ENCODE peak calls at places on chromosomes 11 and 22, in eight cellular contexts. One of them, this sample, is unnamed.

GRCh38 chr22:24841261-24841660 is 35.2 kb downstream of the SGSM1 start:
- DNase-seq in chondrocyte: no peak
- DNase-seq in fibroblast of lung: no peak
- DNase-seq in DMS53: peak; percentile 13
- DNase-seq in fibroblast of mammary gland: no peak
- DNase-seq in stimulated activated CD8-positive, alpha-beta memory T cell treated with anti-CD3 and anti-CD28 coated beads, Interleukin-12 subunit alpha, Interleukin-12 subunit beta, amount 100 ng/mL, for 1 hour: no peak
- DNase-seq in HEK293T: no peak
- DNase-seq in stimulated activated CD4-positive, alpha-beta T cell treated with anti-CD3 and anti-CD28 coated beads, Interleukin-15, amount 100 ng/mL, for 1 hour: no peak
- DNase-seq in this sample: no peak

GRCh38 chr11:827146-827860 is 416 bp upstream of the CRACR2B start:
- DNase-seq in stimulated activated CD8-positive, alpha-beta memory T cell treated with anti-CD3 and anti-CD28 coated beads, Interleukin-12 subunit alpha, Interleukin-12 subunit beta, amount 100 ng/mL, for 1 hour: no peak
- DNase-seq in DMS53: peak; percentile 93
- DNase-seq in stimulated activated CD4-positive, alpha-beta T cell treated with anti-CD3 and anti-CD28 coated beads, Interleukin-15, amount 100 ng/mL, for 1 hour: no peak
- DNase-seq in fibroblast of mammary gland: no peak
- DNase-seq in HEK293T: no peak
- DNase-seq in chondrocyte: no peak
- DNase-seq in fibroblast of lung: no peak
- DNase-seq in this sample: no peak

GRCh38 chr11:134074346-134074745 is 5.5 kb downstream of the JAM3 start:
- DNase-seq in stimulated activated CD4-positive, alpha-beta T cell treated with anti-CD3 and anti-CD28 coated beads, Interleukin-15, amount 100 ng/mL, for 1 hour: no peak
- DNase-seq in stimulated activated CD8-positive, alpha-beta memory T cell treated with anti-CD3 and anti-CD28 coated beads, Interleukin-12 subunit alpha, Interleukin-12 subunit beta, amount 100 ng/mL, for 1 hour: no peak
- DNase-seq in DMS53: no peak
- DNase-seq in fibroblast of lung: peak; percentile 57
- DNase-seq in HEK293T: no peak
- DNase-seq in chondrocyte: no peak
- DNase-seq in fibroblast of mammary gland: peak; percentile 41
- DNase-seq in this sample: no peak

GRCh38 chr11:95230054-95231034 is 658 bp downstream of the SESN3 start:
- DNase-seq in stimulated activated CD8-positive, alpha-beta memory T cell treated with anti-CD3 and anti-CD28 coated beads, Interleukin-12 subunit alpha, Interleukin-12 subunit beta, amount 100 ng/mL, for 1 hour: no peak
- DNase-seq in DMS53: peak; percentile 87
- DNase-seq in fibroblast of lung: peak; percentile 15
- DNase-seq in fibroblast of mammary gland: peak; percentile 35
- DNase-seq in HEK293T: peak; percentile 39
- DNase-seq in chondrocyte: peak; percentile 81
- DNase-seq in stimulated activated CD4-positive, alpha-beta T cell treated with anti-CD3 and anti-CD28 coated beads, Interleukin-15, amount 100 ng/mL, for 1 hour: peak; percentile 4
- DNase-seq in this sample: no peak

GRCh38 chr11:35077709-35078695 is 61.0 kb upstream of the CD44 start:
- DNase-seq in DMS53: peak; percentile 62
- DNase-seq in stimulated activated CD8-positive, alpha-beta memory T cell treated with anti-CD3 and anti-CD28 coated beads, Interleukin-12 subunit alpha, Interleukin-12 subunit beta, amount 100 ng/mL, for 1 hour: peak; percentile 45
- DNase-seq in stimulated activated CD4-positive, alpha-beta T cell treated with anti-CD3 and anti-CD28 coated beads, Interleukin-15, amount 100 ng/mL, for 1 hour: peak; percentile 22
- DNase-seq in HEK293T: no peak
- DNase-seq in fibroblast of mammary gland: peak; percentile 84
- DNase-seq in chondrocyte: no peak
- DNase-seq in fibroblast of lung: peak; percentile 82
- DNase-seq in this sample: peak; percentile 49

GRCh38 chr11:79436911-79437273 is 3.9 kb downstream of the TENM4 start:
- DNase-seq in stimulated activated CD8-positive, alpha-beta memory T cell treated with anti-CD3 and anti-CD28 coated beads, Interleukin-12 subunit alpha, Interleukin-12 subunit beta, amount 100 ng/mL, for 1 hour: no peak
- DNase-seq in HEK293T: no peak
- DNase-seq in chondrocyte: no peak
- DNase-seq in fibroblast of mammary gland: no peak
- DNase-seq in DMS53: no peak
- DNase-seq in fibroblast of lung: no peak
- DNase-seq in stimulated activated CD4-positive, alpha-beta T cell treated with anti-CD3 and anti-CD28 coated beads, Interleukin-15, amount 100 ng/mL, for 1 hour: no peak
- DNase-seq in this sample: no peak

GRCh38 chr11:132556316-132556715 is 976.0 kb downstream of the OPCML start:
- DNase-seq in HEK293T: no peak
- DNase-seq in stimulated activated CD8-positive, alpha-beta memory T cell treated with anti-CD3 and anti-CD28 coated beads, Interleukin-12 subunit alpha, Interleukin-12 subunit beta, amount 100 ng/mL, for 1 hour: no peak
- DNase-seq in chondrocyte: no peak
- DNase-seq in DMS53: no peak
- DNase-seq in fibroblast of lung: no peak
- DNase-seq in fibroblast of mammary gland: no peak
- DNase-seq in stimulated activated CD4-positive, alpha-beta T cell treated with anti-CD3 and anti-CD28 coated beads, Interleukin-15, amount 100 ng/mL, for 1 hour: no peak
- DNase-seq in this sample: no peak

GRCh38 chr11:114027396-114027795 is 32.1 kb upstream of the ZBTB16 start:
- DNase-seq in chondrocyte: no peak
- DNase-seq in fibroblast of lung: no peak
- DNase-seq in stimulated activated CD4-positive, alpha-beta T cell treated with anti-CD3 and anti-CD28 coated beads, Interleukin-15, amount 100 ng/mL, for 1 hour: no peak
- DNase-seq in DMS53: no peak
- DNase-seq in HEK293T: no peak
- DNase-seq in fibroblast of mammary gland: no peak
- DNase-seq in stimulated activated CD8-positive, alpha-beta memory T cell treated with anti-CD3 and anti-CD28 coated beads, Interleukin-12 subunit alpha, Interleukin-12 subunit beta, amount 100 ng/mL, for 1 hour: no peak
- DNase-seq in this sample: no peak

GRCh38 chr11:125428486-125429173 is 67.4 kb downstream of the FEZ1 start:
- DNase-seq in fibroblast of lung: no peak
- DNase-seq in DMS53: peak; percentile 38
- DNase-seq in chondrocyte: no peak
- DNase-seq in stimulated activated CD8-positive, alpha-beta memory T cell treated with anti-CD3 and anti-CD28 coated beads, Interleukin-12 subunit alpha, Interleukin-12 subunit beta, amount 100 ng/mL, for 1 hour: no peak
- DNase-seq in stimulated activated CD4-positive, alpha-beta T cell treated with anti-CD3 and anti-CD28 coated beads, Interleukin-15, amount 100 ng/mL, for 1 hour: no peak
- DNase-seq in fibroblast of mammary gland: no peak
- DNase-seq in HEK293T: no peak
- DNase-seq in this sample: no peak

GRCh38 chr11:111680486-111681175 is 78.4 kb downstream of the SIK2 start:
- DNase-seq in chondrocyte: no peak
- DNase-seq in stimulated activated CD4-positive, alpha-beta T cell treated with anti-CD3 and anti-CD28 coated beads, Interleukin-15, amount 100 ng/mL, for 1 hour: no peak
- DNase-seq in DMS53: no peak
- DNase-seq in HEK293T: no peak
- DNase-seq in stimulated activated CD8-positive, alpha-beta memory T cell treated with anti-CD3 and anti-CD28 coated beads, Interleukin-12 subunit alpha, Interleukin-12 subunit beta, amount 100 ng/mL, for 1 hour: no peak
- DNase-seq in fibroblast of mammary gland: no peak
- DNase-seq in fibroblast of lung: no peak
- DNase-seq in this sample: no peak

GRCh38 chr11:69817265-69818236 is 1.7 kb downstream of the FGF3 start:
- DNase-seq in HEK293T: peak; percentile 40
- DNase-seq in stimulated activated CD8-positive, alpha-beta memory T cell treated with anti-CD3 and anti-CD28 coated beads, Interleukin-12 subunit alpha, Interleukin-12 subunit beta, amount 100 ng/mL, for 1 hour: no peak
- DNase-seq in fibroblast of lung: no peak
- DNase-seq in chondrocyte: no peak
- DNase-seq in stimulated activated CD4-positive, alpha-beta T cell treated with anti-CD3 and anti-CD28 coated beads, Interleukin-15, amount 100 ng/mL, for 1 hour: no peak
- DNase-seq in fibroblast of mammary gland: no peak
- DNase-seq in DMS53: no peak
- DNase-seq in this sample: no peak

GRCh38 chr11:14971865-14972580 is at the start of gene CALCA:
- DNase-seq in fibroblast of mammary gland: no peak
- DNase-seq in DMS53: peak; percentile 100
- DNase-seq in stimulated activated CD8-positive, alpha-beta memory T cell treated with anti-CD3 and anti-CD28 coated beads, Interleukin-12 subunit alpha, Interleukin-12 subunit beta, amount 100 ng/mL, for 1 hour: no peak
- DNase-seq in fibroblast of lung: no peak
- DNase-seq in chondrocyte: peak; percentile 58
- DNase-seq in stimulated activated CD4-positive, alpha-beta T cell treated with anti-CD3 and anti-CD28 coated beads, Interleukin-15, amount 100 ng/mL, for 1 hour: no peak
- DNase-seq in HEK293T: no peak
- DNase-seq in this sample: no peak

GRCh38 chr11:120205596-120206161 is 5.2 kb upstream of the OAF start:
- DNase-seq in fibroblast of lung: peak; percentile 67
- DNase-seq in HEK293T: no peak
- DNase-seq in fibroblast of mammary gland: peak; percentile 91
- DNase-seq in chondrocyte: no peak
- DNase-seq in stimulated activated CD8-positive, alpha-beta memory T cell treated with anti-CD3 and anti-CD28 coated beads, Interleukin-12 subunit alpha, Interleukin-12 subunit beta, amount 100 ng/mL, for 1 hour: no peak
- DNase-seq in stimulated activated CD4-positive, alpha-beta T cell treated with anti-CD3 and anti-CD28 coated beads, Interleukin-15, amount 100 ng/mL, for 1 hour: no peak
- DNase-seq in DMS53: peak; percentile 30
- DNase-seq in this sample: peak; percentile 53

GRCh38 chr11:85483861-85484260 is 143.3 kb downstream of the DLG2 start:
- DNase-seq in HEK293T: no peak
- DNase-seq in fibroblast of lung: peak; percentile 25
- DNase-seq in fibroblast of mammary gland: peak; percentile 30
- DNase-seq in stimulated activated CD8-positive, alpha-beta memory T cell treated with anti-CD3 and anti-CD28 coated beads, Interleukin-12 subunit alpha, Interleukin-12 subunit beta, amount 100 ng/mL, for 1 hour: no peak
- DNase-seq in stimulated activated CD4-positive, alpha-beta T cell treated with anti-CD3 and anti-CD28 coated beads, Interleukin-15, amount 100 ng/mL, for 1 hour: no peak
- DNase-seq in DMS53: no peak
- DNase-seq in chondrocyte: no peak
- DNase-seq in this sample: no peak

GRCh38 chr11:30454108-30454507 is 131.2 kb downstream of the ARL14EP start:
- DNase-seq in fibroblast of mammary gland: no peak
- DNase-seq in stimulated activated CD4-positive, alpha-beta T cell treated with anti-CD3 and anti-CD28 coated beads, Interleukin-15, amount 100 ng/mL, for 1 hour: no peak
- DNase-seq in stimulated activated CD8-positive, alpha-beta memory T cell treated with anti-CD3 and anti-CD28 coated beads, Interleukin-12 subunit alpha, Interleukin-12 subunit beta, amount 100 ng/mL, for 1 hour: no peak
- DNase-seq in HEK293T: peak; percentile 37
- DNase-seq in DMS53: peak; percentile 10
- DNase-seq in chondrocyte: no peak
- DNase-seq in fibroblast of lung: no peak
- DNase-seq in this sample: no peak

GRCh38 chr11:839875-840617 is 2.3 kb downstream of the POLR2L start:
- DNase-seq in HEK293T: no peak
- DNase-seq in chondrocyte: no peak
- DNase-seq in fibroblast of mammary gland: no peak
- DNase-seq in fibroblast of lung: no peak
- DNase-seq in DMS53: peak; percentile 49
- DNase-seq in stimulated activated CD8-positive, alpha-beta memory T cell treated with anti-CD3 and anti-CD28 coated beads, Interleukin-12 subunit alpha, Interleukin-12 subunit beta, amount 100 ng/mL, for 1 hour: no peak
- DNase-seq in stimulated activated CD4-positive, alpha-beta T cell treated with anti-CD3 and anti-CD28 coated beads, Interleukin-15, amount 100 ng/mL, for 1 hour: no peak
- DNase-seq in this sample: peak; percentile 22

GRCh38 chr22:44526431-44527115 is 28.5 kb upstream of the RTL6 start:
- DNase-seq in stimulated activated CD4-positive, alpha-beta T cell treated with anti-CD3 and anti-CD28 coated beads, Interleukin-15, amount 100 ng/mL, for 1 hour: no peak
- DNase-seq in HEK293T: no peak
- DNase-seq in chondrocyte: no peak
- DNase-seq in fibroblast of mammary gland: no peak
- DNase-seq in stimulated activated CD8-positive, alpha-beta memory T cell treated with anti-CD3 and anti-CD28 coated beads, Interleukin-12 subunit alpha, Interleukin-12 subunit beta, amount 100 ng/mL, for 1 hour: no peak
- DNase-seq in DMS53: peak; percentile 81
- DNase-seq in fibroblast of lung: no peak
- DNase-seq in this sample: no peak